ENCODE peak calls at places on chromosomes 4 and X, in four cellular contexts. I is mammary epithelial cell; C is prostate gland; J is CD4-positive, alpha-beta memory T cell. G is an unnamed sample.

GRCh38 chr4:88567591-88567990 is 24.7 kb upstream of the HERC3 start:
- DNase-seq in I (no peak), C (no peak), J (no peak), G (no peak)

GRCh38 chr4:2080429-2081300 is 21.5 kb downstream of the NAT8L start:
- DNase-seq in I (no peak), C (no peak), J (no peak), G (no peak)

GRCh38 chrX:71941771-71942170 is 31.1 kb downstream of the NHSL2 start:
- DNase-seq in I (no peak), C (no peak), J (no peak), G (no peak)

GRCh38 chr4:80008351-80008750 is 64.7 kb downstream of the ANTXR2 start:
- DNase-seq in I (no peak), C (no peak), J (no peak), G (no peak)

GRCh38 chr4:112082954-112083586 is 62.2 kb upstream of the FAM241A start:
- DNase-seq in I (peak), C (no peak), J (no peak), G (peak)

GRCh38 chr4:2837110-2837903 is 6.3 kb upstream of the ADD1 start:
- DNase-seq in I (no peak), C (no peak), J (no peak), G (peak)

GRCh38 chrX:135295238-135295943 is 13.9 kb upstream of the ETDC start:
- DNase-seq in I (no peak), C (no peak), J (peak), G (peak)

GRCh38 chrX:47218920-47219815 is 687 bp downstream of the CDK16 start:
- DNase-seq in I (no peak), C (no peak), J (no peak), G (peak)

GRCh38 chr4:54169176-54169575 is 59.9 kb upstream of the PDGFRA start:
- DNase-seq in I (no peak), C (no peak), J (no peak), G (no peak)

GRCh38 chr4:183797041-183797444 is 108.1 kb upstream of the STOX2 start:
- DNase-seq in I (peak), C (peak), J (no peak), G (no peak)

GRCh38 chrX:69362354-69362753 is 141.8 kb upstream of the NALF2 start:
- DNase-seq in I (no peak), C (no peak), J (no peak), G (no peak)

GRCh38 chr4:145178740-145179139 is 1.6 kb downstream of the OTUD4 start:
- DNase-seq in I (peak), C (no peak), J (peak), G (no peak)

GRCh38 chrX:106281383-106281782 is 113.3 kb downstream of the PWWP3B start:
- DNase-seq in I (no peak), C (no peak), J (no peak), G (no peak)

GRCh38 chrX:106284431-106285025 is 116.4 kb downstream of the PWWP3B start:
- DNase-seq in I (peak), C (no peak), J (no peak), G (no peak)

DNA sequence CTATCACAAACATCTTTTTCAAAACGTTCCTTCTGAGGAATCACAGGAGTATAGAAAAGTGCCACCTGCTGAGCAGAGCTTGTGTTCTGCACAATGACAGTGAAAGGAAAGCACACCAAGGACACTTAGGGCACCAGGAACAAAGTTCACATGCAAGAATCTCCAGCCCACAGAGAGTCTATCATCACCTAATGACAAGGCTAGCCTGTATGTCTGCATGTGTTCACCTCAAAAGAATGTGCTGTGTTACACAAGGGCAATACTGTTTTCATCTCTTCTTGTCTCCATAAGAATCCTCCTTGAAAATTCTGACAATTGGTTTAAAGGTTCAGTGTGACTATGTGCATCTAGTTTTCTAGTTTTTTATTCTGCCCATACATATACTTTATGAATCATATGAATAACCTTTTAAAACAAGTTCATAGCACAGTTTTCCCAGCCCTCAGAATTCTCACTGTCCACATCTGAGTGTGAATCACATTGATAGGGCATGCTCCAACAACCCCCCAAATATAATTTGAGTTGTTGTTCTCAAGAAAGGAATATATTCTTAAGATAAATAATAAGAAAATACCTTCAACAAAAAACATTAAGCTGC is 118.0 kb downstream of the PWWP3B start:
- DNase-seq in I (peak), C (no peak), J (no peak), G (no peak)
- H3K27ac ChIP-seq in I (peak), C (no peak), J (no peak), G (no peak)

GRCh38 chr4:15349965-15350364 is 77.9 kb upstream of the C1QTNF7 start:
- DNase-seq in I (no peak), C (no peak), J (no peak), G (no peak)

GRCh38 chr4:15349426-15349825 is 78.4 kb upstream of the C1QTNF7 start:
- DNase-seq in I (no peak), C (no peak), J (no peak), G (no peak)

GRCh38 chr4:15345134-15345533 is 82.7 kb upstream of the C1QTNF7 start:
- DNase-seq in I (no peak), C (no peak), J (no peak), G (no peak)

GRCh38 chr4:15348695-15349094 is 79.1 kb upstream of the C1QTNF7 start:
- DNase-seq in I (peak), C (no peak), J (no peak), G (no peak)

DNA sequence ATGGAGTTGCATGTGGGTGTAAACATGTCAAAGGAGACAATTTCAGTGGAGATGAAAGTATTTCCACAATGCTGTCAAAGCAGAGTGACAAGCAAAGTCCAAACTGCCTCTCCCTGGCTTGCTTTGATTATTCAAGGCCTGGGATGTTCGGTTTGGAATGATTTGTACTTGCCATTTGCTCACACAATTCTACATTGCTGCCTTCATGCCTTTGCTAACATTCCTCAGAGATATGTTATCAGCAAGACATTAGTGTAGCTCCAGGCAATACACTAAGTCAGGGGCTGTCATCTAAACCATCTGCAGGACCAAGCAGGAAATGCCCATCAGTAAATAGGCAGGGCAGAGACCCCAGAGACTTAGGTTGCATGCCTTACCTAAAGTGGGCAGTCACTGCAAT is 79.6 kb upstream of the C1QTNF7 start:
- DNase-seq in I (no peak), C (no peak), J (no peak), G (no peak)
- H3K27ac ChIP-seq in I (no peak), C (no peak), J (no peak), G (no peak)

GRCh38 chrX:48540015-48540350 is 469 bp downstream of the TBC1D25 start:
- DNase-seq in I (peak), C (peak), J (peak), G (no peak)
- H3K27ac ChIP-seq in I (peak), C (peak), J (peak), G (peak)

GRCh38 chr4:108834787-108835384 is 72.0 kb upstream of the ETNPPL start:
- DNase-seq in I (peak), C (no peak), J (no peak), G (no peak)
- H3K27ac ChIP-seq in I (no peak), C (no peak), J (no peak), G (no peak)

GRCh38 chr4:83852085-83852451 is 316.2 kb downstream of the GPAT3 start:
- DNase-seq in I (peak), C (no peak), J (no peak), G (no peak)
- H3K27ac ChIP-seq in I (no peak), C (no peak), J (no peak), G (no peak)

G was measured in Peyer's patch.